ENCODE peak calls at places on chromosomes 3 and 15, in eight cellular contexts. One of them, this sample, is unnamed.

GRCh38 chr15:96560246-96560895 is 229.9 kb downstream of the NR2F2 start:
- DNase-seq in tibial artery: no peak
- DNase-seq in cardiac fibroblast: peak
- DNase-seq in heart left ventricle: no peak
- DNase-seq in stomach: no peak
- DNase-seq in mammary epithelial cell: peak
- DNase-seq in upper lobe of left lung: no peak
- DNase-seq in lower lobe of right lung: no peak
- DNase-seq in this sample: no peak

GRCh38 chr3:51385621-51386091 is 565 bp downstream of the MANF start:
- DNase-seq in stomach: no peak
- DNase-seq in upper lobe of left lung: no peak
- DNase-seq in mammary epithelial cell: no peak
- DNase-seq in cardiac fibroblast: no peak
- DNase-seq in tibial artery: peak
- DNase-seq in heart left ventricle: no peak
- DNase-seq in lower lobe of right lung: no peak
- DNase-seq in this sample: no peak

GRCh38 chr3:96959902-96960596 is 145.7 kb downstream of the EPHA6 start:
- DNase-seq in stomach: no peak
- DNase-seq in lower lobe of right lung: no peak
- DNase-seq in upper lobe of left lung: no peak
- DNase-seq in heart left ventricle: no peak
- DNase-seq in mammary epithelial cell: peak
- DNase-seq in cardiac fibroblast: peak
- DNase-seq in tibial artery: no peak
- DNase-seq in this sample: peak

GRCh38 chr3:120214161-120214560 is 70.9 kb downstream of the GPR156 start:
- DNase-seq in lower lobe of right lung: no peak
- DNase-seq in upper lobe of left lung: no peak
- DNase-seq in heart left ventricle: no peak
- DNase-seq in mammary epithelial cell: no peak
- DNase-seq in cardiac fibroblast: no peak
- DNase-seq in stomach: no peak
- DNase-seq in tibial artery: no peak
- DNase-seq in this sample: peak

GRCh38 chr3:123652346-123652984 is 67.6 kb upstream of the HACD2 start:
- DNase-seq in upper lobe of left lung: peak
- DNase-seq in stomach: peak
- DNase-seq in mammary epithelial cell: peak
- DNase-seq in lower lobe of right lung: peak
- DNase-seq in cardiac fibroblast: peak
- DNase-seq in tibial artery: peak
- DNase-seq in heart left ventricle: peak
- DNase-seq in this sample: peak

GRCh38 chr3:9111349-9112265 is 137.8 kb downstream of the SRGAP3 start:
- DNase-seq in lower lobe of right lung: no peak
- DNase-seq in mammary epithelial cell: no peak
- DNase-seq in stomach: no peak
- DNase-seq in tibial artery: peak
- DNase-seq in heart left ventricle: no peak
- DNase-seq in cardiac fibroblast: no peak
- DNase-seq in upper lobe of left lung: peak
- DNase-seq in this sample: peak

GRCh38 chr15:36529296-36530011 is 50.0 kb upstream of the CDIN1 start:
- DNase-seq in cardiac fibroblast: no peak
- DNase-seq in mammary epithelial cell: no peak
- DNase-seq in stomach: no peak
- DNase-seq in upper lobe of left lung: no peak
- DNase-seq in tibial artery: no peak
- DNase-seq in lower lobe of right lung: no peak
- DNase-seq in heart left ventricle: no peak
- DNase-seq in this sample: no peak

GRCh38 chr3:52892625-52893311 is 4.6 kb downstream of the STIMATE start:
- DNase-seq in tibial artery: no peak
- DNase-seq in heart left ventricle: no peak
- DNase-seq in stomach: no peak
- DNase-seq in mammary epithelial cell: no peak
- DNase-seq in lower lobe of right lung: no peak
- DNase-seq in cardiac fibroblast: peak
- DNase-seq in upper lobe of left lung: no peak
- DNase-seq in this sample: peak

GRCh38 chr3:118501152-118501551 is 533.5 kb downstream of the IGSF11 start:
- DNase-seq in heart left ventricle: peak
- DNase-seq in tibial artery: no peak
- DNase-seq in upper lobe of left lung: no peak
- DNase-seq in lower lobe of right lung: peak
- DNase-seq in mammary epithelial cell: peak
- DNase-seq in stomach: peak
- DNase-seq in cardiac fibroblast: no peak
- DNase-seq in this sample: no peak

GRCh38 chr15:45646220-45646619 is 11.4 kb downstream of the SQOR start:
- DNase-seq in stomach: no peak
- DNase-seq in heart left ventricle: no peak
- DNase-seq in upper lobe of left lung: no peak
- DNase-seq in tibial artery: no peak
- DNase-seq in cardiac fibroblast: peak
- DNase-seq in lower lobe of right lung: no peak
- DNase-seq in mammary epithelial cell: no peak
- DNase-seq in this sample: peak

GRCh38 chr3:88434001-88434400 is 284.2 kb downstream of the C3orf38 start:
- DNase-seq in lower lobe of right lung: no peak
- DNase-seq in cardiac fibroblast: no peak
- DNase-seq in stomach: no peak
- DNase-seq in upper lobe of left lung: no peak
- DNase-seq in tibial artery: no peak
- DNase-seq in mammary epithelial cell: no peak
- DNase-seq in heart left ventricle: no peak
- DNase-seq in this sample: no peak

GRCh38 chr15:57686657-57687056 is 19.9 kb upstream of the POLR2M start:
- DNase-seq in tibial artery: no peak
- DNase-seq in lower lobe of right lung: no peak
- DNase-seq in heart left ventricle: no peak
- DNase-seq in mammary epithelial cell: no peak
- DNase-seq in cardiac fibroblast: peak
- DNase-seq in stomach: no peak
- DNase-seq in upper lobe of left lung: no peak
- DNase-seq in this sample: peak

GRCh38 chr15:77014137-77015081 is 19.5 kb downstream of the PSTPIP1 start:
- DNase-seq in tibial artery: no peak
- DNase-seq in mammary epithelial cell: no peak
- DNase-seq in cardiac fibroblast: no peak
- DNase-seq in stomach: no peak
- DNase-seq in heart left ventricle: peak
- DNase-seq in lower lobe of right lung: peak
- DNase-seq in upper lobe of left lung: no peak
- DNase-seq in this sample: no peak

GRCh38 chr3:114080201-114080600 is 23.7 kb downstream of the QTRT2 start:
- DNase-seq in cardiac fibroblast: no peak
- DNase-seq in tibial artery: no peak
- DNase-seq in stomach: no peak
- DNase-seq in mammary epithelial cell: no peak
- DNase-seq in upper lobe of left lung: no peak
- DNase-seq in lower lobe of right lung: no peak
- DNase-seq in heart left ventricle: no peak
- DNase-seq in this sample: no peak

GRCh38 chr15:66580643-66581042 is 14.8 kb upstream of the LCTL start:
- DNase-seq in upper lobe of left lung: no peak
- DNase-seq in lower lobe of right lung: no peak
- DNase-seq in heart left ventricle: no peak
- DNase-seq in cardiac fibroblast: peak
- DNase-seq in tibial artery: peak
- DNase-seq in mammary epithelial cell: no peak
- DNase-seq in stomach: no peak
- DNase-seq in this sample: peak

GRCh38 chr15:79067969-79068368 is 22.6 kb downstream of the RASGRF1 start:
- DNase-seq in cardiac fibroblast: no peak
- DNase-seq in upper lobe of left lung: no peak
- DNase-seq in lower lobe of right lung: no peak
- DNase-seq in heart left ventricle: no peak
- DNase-seq in stomach: no peak
- DNase-seq in mammary epithelial cell: no peak
- DNase-seq in tibial artery: no peak
- DNase-seq in this sample: no peak

DNA sequence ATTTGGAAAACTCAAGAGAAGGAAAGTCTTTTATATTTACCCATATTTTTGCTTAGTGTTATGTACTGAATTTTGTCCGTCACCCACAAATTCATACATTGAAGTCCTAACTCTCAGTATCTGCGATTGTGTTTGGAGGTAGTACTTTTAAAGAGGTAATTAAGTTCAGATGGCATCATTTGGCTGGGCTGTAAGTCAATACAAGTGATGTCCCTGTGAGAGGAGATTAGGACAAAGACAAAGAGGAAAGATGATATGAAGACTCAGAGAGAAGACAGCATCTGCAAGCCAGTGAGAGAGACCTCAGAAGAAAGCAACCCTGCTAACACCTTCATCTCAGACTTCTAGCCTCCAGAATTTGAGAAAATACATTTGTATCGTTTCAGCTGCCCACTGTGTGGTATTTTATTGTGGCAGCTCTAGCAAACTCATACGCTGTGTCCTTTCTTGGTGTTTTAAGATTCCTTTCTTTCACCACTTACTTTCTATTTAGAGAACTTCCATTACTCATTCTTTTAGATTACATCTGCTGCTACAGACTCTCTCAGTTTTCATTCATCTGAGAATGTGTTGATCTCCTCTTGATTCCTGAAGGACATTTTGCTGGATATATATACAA is 17.0 kb downstream of the LRCH3 start:
- DNase-seq in upper lobe of left lung: no peak
- DNase-seq in lower lobe of right lung: no peak
- DNase-seq in stomach: no peak
- DNase-seq in tibial artery: no peak
- DNase-seq in heart left ventricle: no peak
- DNase-seq in mammary epithelial cell: no peak
- DNase-seq in cardiac fibroblast: peak
- DNase-seq in this sample: no peak
- H3K4me3 ChIP-seq in upper lobe of left lung: no peak
- H3K4me3 ChIP-seq in lower lobe of right lung: no peak
- H3K4me3 ChIP-seq in stomach: no peak
- H3K4me3 ChIP-seq in tibial artery: no peak
- H3K4me3 ChIP-seq in heart left ventricle: no peak
- H3K4me3 ChIP-seq in mammary epithelial cell: no peak
- H3K4me3 ChIP-seq in cardiac fibroblast: no peak
- H3K4me3 ChIP-seq in this sample: no peak

GRCh38 chr15:84684092-84684491 is 26.1 kb upstream of the NMB start:
- DNase-seq in lower lobe of right lung: no peak
- DNase-seq in upper lobe of left lung: no peak
- DNase-seq in stomach: no peak
- DNase-seq in tibial artery: no peak
- DNase-seq in heart left ventricle: no peak
- DNase-seq in mammary epithelial cell: peak
- DNase-seq in cardiac fibroblast: peak
- DNase-seq in this sample: peak
- TF ChIP-seq CTCF in lower lobe of right lung: no peak
- TF ChIP-seq CTCF in upper lobe of left lung: no peak
- TF ChIP-seq CTCF in stomach: no peak
- TF ChIP-seq CTCF in tibial artery: no peak
- TF ChIP-seq CTCF in heart left ventricle: no peak
- TF ChIP-seq CTCF in mammary epithelial cell: no peak
- TF ChIP-seq CTCF in cardiac fibroblast: no peak
- TF ChIP-seq CTCF in this sample: no peak

GRCh38 chr3:185730550-185730949 is 94.3 kb downstream of the IGF2BP2 start:
- DNase-seq in lower lobe of right lung: no peak
- DNase-seq in heart left ventricle: no peak
- DNase-seq in stomach: no peak
- DNase-seq in cardiac fibroblast: no peak
- DNase-seq in upper lobe of left lung: no peak
- DNase-seq in tibial artery: no peak
- DNase-seq in mammary epithelial cell: no peak
- DNase-seq in this sample: no peak

GRCh38 chr3:185733980-185734724 is 90.7 kb downstream of the IGF2BP2 start:
- DNase-seq in cardiac fibroblast: peak
- DNase-seq in mammary epithelial cell: peak
- DNase-seq in stomach: peak
- DNase-seq in heart left ventricle: no peak
- DNase-seq in upper lobe of left lung: no peak
- DNase-seq in lower lobe of right lung: no peak
- DNase-seq in tibial artery: no peak
- DNase-seq in this sample: peak

GRCh38 chr3:185734725-185735096 is 90.1 kb downstream of the IGF2BP2 start:
- DNase-seq in mammary epithelial cell: no peak
- DNase-seq in lower lobe of right lung: no peak
- DNase-seq in heart left ventricle: no peak
- DNase-seq in upper lobe of left lung: no peak
- DNase-seq in cardiac fibroblast: no peak
- DNase-seq in stomach: no peak
- DNase-seq in tibial artery: no peak
- DNase-seq in this sample: no peak

GRCh38 chr3:185729335-185729715 is 95.5 kb downstream of the IGF2BP2 start:
- DNase-seq in lower lobe of right lung: no peak
- DNase-seq in heart left ventricle: no peak
- DNase-seq in cardiac fibroblast: peak
- DNase-seq in mammary epithelial cell: peak
- DNase-seq in stomach: no peak
- DNase-seq in upper lobe of left lung: no peak
- DNase-seq in tibial artery: no peak
- DNase-seq in this sample: peak

DNA sequence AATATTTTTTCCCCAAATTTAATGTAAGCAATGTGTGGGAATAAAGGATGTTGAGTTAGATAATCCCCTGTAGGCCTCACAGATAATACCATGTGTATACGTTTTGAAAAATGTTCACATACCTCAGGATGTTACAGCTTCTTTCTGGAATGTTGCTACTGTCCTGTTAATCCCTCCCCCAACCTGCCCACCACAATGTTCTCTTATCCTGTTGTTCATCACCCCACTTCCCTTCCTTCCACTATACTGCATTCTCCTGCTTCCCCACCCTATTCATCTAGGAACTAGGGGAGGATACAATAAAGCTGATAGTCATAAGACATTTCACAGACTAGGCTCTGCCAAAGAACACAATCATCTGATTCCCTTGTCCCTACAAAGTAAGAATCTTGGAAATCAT is 92.1 kb downstream of the IGF2BP2 start:
- DNase-seq in mammary epithelial cell: peak
- DNase-seq in heart left ventricle: no peak
- DNase-seq in lower lobe of right lung: no peak
- DNase-seq in upper lobe of left lung: no peak
- DNase-seq in cardiac fibroblast: peak
- DNase-seq in stomach: no peak
- DNase-seq in tibial artery: no peak
- DNase-seq in this sample: peak
- H3K4me3 ChIP-seq in mammary epithelial cell: no peak
- H3K4me3 ChIP-seq in heart left ventricle: no peak
- H3K4me3 ChIP-seq in lower lobe of right lung: no peak
- H3K4me3 ChIP-seq in upper lobe of left lung: no peak
- H3K4me3 ChIP-seq in cardiac fibroblast: no peak
- H3K4me3 ChIP-seq in stomach: no peak
- H3K4me3 ChIP-seq in tibial artery: no peak
- H3K4me3 ChIP-seq in this sample: no peak

GRCh38 chr3:194315965-194316361 is 35.2 kb downstream of the CPN2 start:
- DNase-seq in upper lobe of left lung: no peak
- DNase-seq in mammary epithelial cell: peak
- DNase-seq in tibial artery: no peak
- DNase-seq in lower lobe of right lung: no peak
- DNase-seq in cardiac fibroblast: peak
- DNase-seq in heart left ventricle: no peak
- DNase-seq in stomach: no peak
- DNase-seq in this sample: peak
- TF ChIP-seq CTCF in upper lobe of left lung: no peak
- TF ChIP-seq CTCF in mammary epithelial cell: no peak
- TF ChIP-seq CTCF in tibial artery: no peak
- TF ChIP-seq CTCF in lower lobe of right lung: peak
- TF ChIP-seq CTCF in cardiac fibroblast: no peak
- TF ChIP-seq CTCF in heart left ventricle: no peak
- TF ChIP-seq CTCF in stomach: no peak
- TF ChIP-seq CTCF in this sample: no peak

GRCh38 chr15:63553388-63553791 is 43.8 kb upstream of the FBXL22 start:
- DNase-seq in mammary epithelial cell: peak
- DNase-seq in cardiac fibroblast: peak
- DNase-seq in lower lobe of right lung: no peak
- DNase-seq in heart left ventricle: no peak
- DNase-seq in tibial artery: no peak
- DNase-seq in upper lobe of left lung: no peak
- DNase-seq in stomach: peak
- DNase-seq in this sample: peak
- H3K4me3 ChIP-seq in mammary epithelial cell: no peak
- H3K4me3 ChIP-seq in cardiac fibroblast: no peak
- H3K4me3 ChIP-seq in lower lobe of right lung: no peak
- H3K4me3 ChIP-seq in heart left ventricle: no peak
- H3K4me3 ChIP-seq in tibial artery: no peak
- H3K4me3 ChIP-seq in upper lobe of left lung: peak
- H3K4me3 ChIP-seq in stomach: no peak
- H3K4me3 ChIP-seq in this sample: peak

This sample was measured in fibroblast of the aortic adventitia.